ENCODE peak calls at places on chromosomes 13 and 19, in five cellular contexts. I, W, Z, D and X are unnamed samples.
A peak's percentile ranks its signal among the peaks of the same experiment; 100 is the strongest.

GRCh38 chr13:24265453-24265852 is 43.9 kb upstream of the C1QTNF9 start:
- DNase-seq in W (no peak), D (no peak), Z (no peak), I (no peak), X (no peak)

GRCh38 chr13:107301724-107302374 is 733.9 kb upstream of the ARGLU1 start:
- DNase-seq in I (no peak), Z (no peak), D (no peak), W (no peak), X (no peak)

GRCh38 chr19:58519087-58519354 is 589 bp downstream of the ZBTB45 start:
- DNase-seq in I (peak; percentile 26), Z (peak; percentile 51), D (peak; percentile 59), W (peak; percentile 68), X (no peak)

GRCh38 chr19:6313398-6313969 is 19.9 kb downstream of the ACER1 start:
- DNase-seq in I (no peak), Z (no peak), W (no peak), D (no peak), X (no peak)

GRCh38 chr19:27733551-27734266 is 1479.2 kb downstream of the UQCRFS1 start:
- DNase-seq in Z (no peak), I (no peak), W (no peak), D (no peak), X (no peak)

GRCh38 chr19:32339988-32340874 is 5.2 kb upstream of the ZNF507 start:
- DNase-seq in I (no peak), W (no peak), D (peak; percentile 82), Z (peak; percentile 53), X (no peak)

GRCh38 chr19:16455489-16455888 is 16.3 kb downstream of the EPS15L1 start:
- DNase-seq in I (no peak), Z (no peak), D (no peak), W (no peak), X (no peak)

GRCh38 chr19:1243768-1244692 is 2.5 kb downstream of the ATP5F1D start:
- DNase-seq in W (peak; percentile 61), D (peak; percentile 91), Z (peak; percentile 89), I (peak; percentile 67), X (peak; percentile 77)

GRCh38 chr19:8335343-8336071 is 7.6 kb downstream of the KANK3 start:
- DNase-seq in W (no peak), I (no peak), D (no peak), Z (peak; percentile 47), X (no peak)

GRCh38 chr13:91930687-91931086 is 532.3 kb downstream of the GPC5 start:
- DNase-seq in Z (no peak), D (no peak), W (no peak), I (no peak), X (no peak)